ENCODE peak calls at places on chromosomes 5 and 9, in eight cellular contexts. K, J, C, Y, A, Z, B and P are unnamed samples.

GRCh38 chr5:112201141-112201540 is 217.9 kb downstream of the EPB41L4A start:
- DNase-seq in K (no peak), J (no peak), C (no peak), Y (no peak), A (no peak), Z (no peak), B (no peak), P (no peak)

GRCh38 chr5:53024535-53024934 is 35.4 kb downstream of the ITGA2 start:
- DNase-seq in K (no peak), J (no peak), C (no peak), Y (no peak), A (no peak), Z (no peak), B (no peak), P (no peak)

GRCh38 chr9:83299094-83299493 is 236.2 kb upstream of the RASEF start:
- DNase-seq in K (no peak), J (no peak), C (no peak), Y (no peak), A (no peak), Z (no peak), B (no peak), P (no peak)

GRCh38 chr5:88660326-88660946 is 222.5 kb downstream of the MEF2C start:
- DNase-seq in K (peak; percentile 84), J (no peak), C (peak; percentile 47), Y (no peak), A (no peak), Z (no peak), B (no peak), P (no peak)

GRCh38 chr5:132658383-132659302 is 670 bp downstream of the IL13 start:
- DNase-seq in K (no peak), J (no peak), C (no peak), Y (no peak), A (no peak), Z (no peak), B (no peak), P (no peak)

GRCh38 chr9:71760901-71761300 is 7.4 kb downstream of the CEMIP2 start:
- DNase-seq in K (no peak), J (no peak), C (no peak), Y (no peak), A (no peak), Z (no peak), B (no peak), P (no peak)

GRCh38 chr9:132486706-132487350 is 76.8 kb downstream of the CFAP77 start:
- DNase-seq in K (no peak), J (no peak), C (no peak), Y (no peak), A (peak; percentile 73), Z (no peak), B (peak; percentile 44), P (no peak)

GRCh38 chr9:928363-929042 is 48.0 kb upstream of the DMRT3 start:
- DNase-seq in K (no peak), J (no peak), C (peak; percentile 56), Y (peak; percentile 17), A (peak; percentile 2), Z (peak; percentile 13), B (no peak), P (no peak)

GRCh38 chr9:128595471-128595870 is 43.1 kb downstream of the SPTAN1 start:
- DNase-seq in K (no peak), J (no peak), C (no peak), Y (no peak), A (no peak), Z (no peak), B (no peak), P (no peak)

GRCh38 chr5:177498013-177498847 is 826 bp upstream of the PDLIM7 start:
- DNase-seq in K (no peak), J (no peak), C (peak; percentile 68), Y (no peak), A (peak; percentile 61), Z (no peak), B (no peak), P (no peak)

GRCh38 chr9:133188843-133189180 is 20.2 kb downstream of the OBP2B start:
- DNase-seq in K (no peak), J (no peak), C (no peak), Y (no peak), A (no peak), Z (no peak), B (no peak), P (no peak)

GRCh38 chr5:112576298-112576925 is 157.3 kb upstream of the EPB41L4A start:
- DNase-seq in K (no peak), J (no peak), C (no peak), Y (no peak), A (no peak), Z (no peak), B (no peak), P (no peak)

GRCh38 chr9:137406085-137406773 is 16.7 kb downstream of the EXD3 start:
- DNase-seq in K (no peak), J (no peak), C (no peak), Y (no peak), A (no peak), Z (no peak), B (no peak), P (no peak)

GRCh38 chr5:149207821-149208220 is 63.8 kb upstream of the AFAP1L1 start:
- DNase-seq in K (no peak), J (no peak), C (no peak), Y (no peak), A (no peak), Z (no peak), B (no peak), P (no peak)

GRCh38 chr5:89584339-89584956 is 701.5 kb upstream of the MEF2C start:
- DNase-seq in K (no peak), J (no peak), C (no peak), Y (no peak), A (no peak), Z (no peak), B (no peak), P (no peak)

GRCh38 chr5:143354025-143354424 is 49.5 kb downstream of the NR3C1 start:
- DNase-seq in K (no peak), J (no peak), C (no peak), Y (no peak), A (no peak), Z (no peak), B (no peak), P (no peak)

GRCh38 chr5:76801159-76801802 is 17.5 kb upstream of the F2RL1 start:
- DNase-seq in K (no peak), J (no peak), C (no peak), Y (no peak), A (no peak), Z (no peak), B (no peak), P (no peak)

GRCh38 chr5:90297045-90297764 is 112.4 kb downstream of the CETN3 start:
- DNase-seq in K (no peak), J (no peak), C (no peak), Y (no peak), A (no peak), Z (no peak), B (no peak), P (no peak)